ENCODE peak calls at places on chromosome 4, in four cellular contexts. U, B, L and Y are unnamed samples.
A peak's percentile ranks its signal among the peaks of the same experiment; 100 is the strongest.

GRCh38 chr4:70651864-70652506 is 14.3 kb downstream of the JCHAIN start:
- DNase-seq in L (no peak), U (no peak), B (no peak), Y (no peak)

GRCh38 chr4:117800636-117801035 is 233.7 kb upstream of the NDST3 start:
- DNase-seq in U (no peak), L (no peak), B (no peak), Y (no peak)

GRCh38 chr4:85152490-85152889 is 186.0 kb upstream of the WDFY3 start:
- DNase-seq in L (no peak), B (no peak), U (no peak), Y (no peak)

GRCh38 chr4:17142232-17142711 is 243.8 kb upstream of the LDB2 start:
- DNase-seq in B (no peak), U (no peak), L (no peak), Y (no peak)

GRCh38 chr4:100106982-100107381 is 83.3 kb downstream of the DDIT4L start:
- DNase-seq in B (no peak), L (no peak), U (no peak), Y (no peak)

GRCh38 chr4:185165605-185166063 is 22.6 kb downstream of the SLC25A4 start:
- DNase-seq in U (no peak), L (no peak), B (no peak), Y (no peak)

GRCh38 chr4:168755643-168756482 is 254.2 kb downstream of the CBR4 start:
- DNase-seq in B (no peak), U (no peak), L (no peak), Y (no peak)

GRCh38 chr4:99811850-99812249 is 4.8 kb upstream of the DAPP1 start:
- DNase-seq in U (peak; percentile 46), B (peak; percentile 49), L (no peak), Y (no peak)

GRCh38 chr4:108498925-108499324 is 121.5 kb upstream of the RPL34 start:
- DNase-seq in L (no peak), B (no peak), U (no peak), Y (no peak)

GRCh38 chr4:167274346-167274745 is 40.1 kb upstream of the SPOCK3 start:
- DNase-seq in L (no peak), B (no peak), U (no peak), Y (no peak)

GRCh38 chr4:26161030-26161824 is 159.6 kb upstream of the RBPJ start:
- DNase-seq in L (no peak), B (no peak), U (no peak), Y (no peak)